ENCODE peak calls at places on chromosomes 4 and X, in four cellular contexts. C is body of pancreas; D is CD4-positive, alpha-beta T cell; R is H9. X is an unnamed sample.

GRCh38 chrX:131812847-131813825 is 210.0 kb upstream of the STK26 start:
- DNase-seq in D (peak; percentile 84), C (peak; percentile 84), R (no peak), X (peak; percentile 39)

GRCh38 chr4:98113005-98113404 is 30.3 kb downstream of the STPG2 start:
- DNase-seq in R (peak; percentile 47), C (no peak), D (no peak), X (no peak)

GRCh38 chr4:90187148-90187884 is 60.1 kb downstream of the CCSER1 start:
- DNase-seq in C (no peak), R (no peak), D (no peak), X (no peak)

GRCh38 chrX:40062525-40063193 is 35.1 kb downstream of the BCOR start:
- DNase-seq in R (no peak), D (no peak), C (no peak), X (peak; percentile 50)

GRCh38 chr4:169625886-169626285 is 5.5 kb downstream of the CLCN3 start:
- DNase-seq in D (no peak), C (no peak), R (no peak), X (no peak)

GRCh38 chrX:120136128-120136527 is 20.4 kb upstream of the RHOXF1 start:
- DNase-seq in D (no peak), C (no peak), R (no peak), X (no peak)

GRCh38 chr4:99403380-99404194 is 31.6 kb downstream of the ADH7 start:
- DNase-seq in C (no peak), D (no peak), R (no peak), X (no peak)

GRCh38 chrX:7272301-7272700 is 124.3 kb upstream of the PUDP start:
- DNase-seq in C (no peak), D (no peak), R (no peak), X (no peak)

GRCh38 chr4:47084111-47084510 is 52.7 kb downstream of the GABRB1 start:
- DNase-seq in D (no peak), C (no peak), R (no peak), X (no peak)

GRCh38 chr4:102230194-102230593 is 115.1 kb downstream of the SLC39A8 start:
- DNase-seq in C (no peak), D (no peak), R (no peak), X (no peak)

GRCh38 chr4:3257691-3258482 is 8.9 kb downstream of the MSANTD1 start:
- DNase-seq in R (peak; percentile 24), C (no peak), D (no peak), X (peak; percentile 60)

GRCh38 chr4:24089831-24090531 is 200.1 kb upstream of the PPARGC1A start:
- DNase-seq in C (no peak), D (no peak), R (no peak), X (no peak)

GRCh38 chr4:26331380-26331945 is 10.6 kb downstream of the RBPJ start:
- DNase-seq in D (no peak), R (no peak), C (no peak), X (no peak)

GRCh38 chr4:183504930-183505555 is at the start of gene ING2:
- DNase-seq in R (no peak), C (no peak), D (no peak), X (no peak)

GRCh38 chr4:24024597-24024996 is 134.8 kb upstream of the PPARGC1A start:
- DNase-seq in R (no peak), C (no peak), D (no peak), X (no peak)

GRCh38 chr4:73127839-73128448 is 58.4 kb upstream of the COX18 start:
- DNase-seq in D (no peak), R (no peak), C (no peak), X (no peak)

GRCh38 chr4:107619065-107619464 is 101.0 kb downstream of the PAPSS1 start:
- DNase-seq in R (no peak), C (no peak), D (no peak), X (no peak)

GRCh38 chr4:140296335-140296753 is 77.1 kb upstream of the SCOC start:
- DNase-seq in C (peak; percentile 37), D (no peak), R (no peak), X (no peak)

GRCh38 chrX:119478504-119478903 is 10.3 kb downstream of the SLC25A5 start:
- DNase-seq in R (no peak), C (no peak), D (no peak), X (no peak)

GRCh38 chr4:91116861-91117260 is 989.7 kb downstream of the CCSER1 start:
- DNase-seq in R (no peak), C (no peak), D (no peak), X (no peak)

GRCh38 chr4:145945431-145946155 is 7.0 kb upstream of the ZNF827 start:
- DNase-seq in D (no peak), R (no peak), C (no peak), X (no peak)

GRCh38 chrX:74578137-74578536 is 36.3 kb downstream of the RLIM start:
- DNase-seq in C (no peak), D (no peak), R (no peak), X (no peak)

GRCh38 chr4:24551492-24552330 is 32.6 kb downstream of the DHX15 start:
- DNase-seq in C (no peak), D (no peak), R (no peak), X (no peak)

GRCh38 chrX:149267878-149268813 is 237.0 kb downstream of the IDS start:
- DNase-seq in D (no peak), C (no peak), R (no peak), X (no peak)

DNA sequence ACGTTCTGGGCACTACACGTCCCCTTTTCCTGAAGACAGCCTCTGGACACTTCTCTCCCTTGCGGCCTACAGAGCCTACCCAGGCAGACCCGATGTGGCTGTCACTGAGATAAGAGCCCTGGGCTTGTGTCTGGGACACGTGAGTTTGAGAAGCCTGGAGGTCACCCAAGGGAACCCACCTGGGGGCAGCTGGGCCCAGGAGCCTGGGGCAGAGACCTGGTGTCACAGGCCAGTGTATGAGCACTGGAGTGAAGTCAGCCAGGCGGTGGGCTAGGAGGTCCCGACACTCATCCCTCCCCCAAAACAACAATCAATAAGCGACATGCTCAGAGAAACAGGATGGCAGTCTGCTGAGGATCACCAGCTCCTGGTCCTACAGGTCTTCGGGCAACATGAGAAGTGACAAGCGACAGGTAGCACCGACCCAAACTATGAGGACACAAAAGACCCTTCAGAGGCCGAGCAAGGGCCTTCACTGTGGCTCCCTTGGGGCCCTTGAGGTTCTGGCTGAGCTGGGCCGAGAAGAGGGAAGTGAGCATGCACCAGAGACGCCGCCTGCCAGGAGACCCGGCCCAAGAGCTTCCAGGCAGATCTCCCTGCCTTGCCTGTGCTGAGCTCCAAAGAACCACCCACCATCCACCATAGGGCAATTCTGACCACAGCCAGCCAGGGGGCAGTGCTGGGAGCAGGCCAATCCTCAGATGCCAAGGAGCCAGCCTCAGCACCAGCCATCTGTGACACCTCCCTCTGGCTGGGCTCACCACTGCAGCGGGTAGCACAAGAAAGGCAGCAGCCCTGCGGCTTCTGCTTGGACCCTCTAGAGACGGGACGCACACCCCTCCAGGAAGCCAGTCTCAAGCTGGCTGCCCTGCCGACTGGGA is 11.0 kb upstream of the DUSP9 start:
- DNase-seq in R (peak; percentile 86), C (no peak), D (no peak), X (no peak)
- TF ChIP-seq CTCF in R (peak; percentile 72), C (no peak), D (peak; percentile 26), X (no peak)

GRCh38 chrX:10854594-10854993 is 234.2 kb upstream of the MID1 start:
- DNase-seq in R (no peak), D (no peak), C (no peak), X (no peak)
- H3K27ac ChIP-seq in R (no peak overlapping the region), D (no peak overlapping the region), C (no peak overlapping the region), X (no peak overlapping the region)

GRCh38 chr4:153227501-153227900 is 23.3 kb downstream of the TRIM2 start:
- DNase-seq in C (no peak), D (no peak), R (no peak), X (no peak)

GRCh38 chr4:153228512-153229145 is 24.4 kb downstream of the TRIM2 start:
- DNase-seq in C (no peak), R (no peak), D (no peak), X (no peak)

GRCh38 chr4:153233761-153234371 is 29.6 kb downstream of the TRIM2 start:
- DNase-seq in C (peak; percentile 42), R (no peak), D (no peak), X (no peak)

GRCh38 chr4:153234923-153235322 is 30.7 kb downstream of the TRIM2 start:
- DNase-seq in D (no peak), C (no peak), R (no peak), X (no peak)

DNA sequence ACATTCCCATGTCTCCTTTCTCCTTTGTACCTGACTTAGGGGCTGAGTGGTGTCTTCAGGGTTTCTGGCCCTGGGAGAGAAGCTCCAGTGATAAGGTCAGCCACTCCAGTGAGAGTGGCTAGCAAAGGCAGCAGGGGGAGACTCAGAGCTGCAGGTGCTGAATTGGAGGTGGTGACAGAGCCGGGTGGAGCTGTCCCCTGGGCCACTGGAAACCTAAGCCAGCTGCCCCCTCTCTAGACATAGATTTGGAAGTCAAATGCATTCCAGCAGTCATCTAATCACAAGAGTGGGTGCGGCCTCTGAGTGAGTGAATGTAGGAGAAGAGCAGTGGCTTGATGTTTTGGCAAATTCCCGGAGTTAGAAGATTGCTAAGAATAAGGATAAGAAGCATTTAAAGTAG is 28.5 kb downstream of the TRIM2 start:
- DNase-seq in D (no peak), C (peak; percentile 33), R (peak; percentile 83), X (no peak)
- TF ChIP-seq CTCF in D (no peak), C (peak; percentile 23), R (peak; percentile 68), X (no peak)

GRCh38 chr4:10023050-10023419 is 1.7 kb upstream of the SLC2A9 start:
- DNase-seq in D (no peak), R (peak; percentile 8), C (no peak), X (no peak)

GRCh38 chr4:10022346-10023049 is 1.2 kb upstream of the SLC2A9 start:
- DNase-seq in R (peak; percentile 17), C (no peak), D (no peak), X (no peak)

GRCh38 chr4:10023806-10024205 is 2.5 kb upstream of the SLC2A9 start:
- DNase-seq in D (no peak), R (peak; percentile 20), C (no peak), X (peak; percentile 46)

GRCh38 chr4:10025230-10025806 is 4.0 kb upstream of the SLC2A9 start:
- DNase-seq in R (no peak), D (no peak), C (no peak), X (no peak)

GRCh38 chr4:10024303-10024702 is 3.0 kb upstream of the SLC2A9 start:
- DNase-seq in C (no peak), R (no peak), D (no peak), X (no peak)
- H3K27ac ChIP-seq in C (no peak overlapping the region), R (no peak overlapping the region), D (no peak overlapping the region), X (peak overlapping the region; percentile 22)